ENCODE peak calls at places on chromosome 18, in five cellular contexts. Y is mammary epithelial cell, M is sigmoid colon, R is tibial artery, B is A549. L is an unnamed sample.

GRCh38 chr18:5975111-5975622 is 79.8 kb upstream of the TMEM200C start:
- DNase-seq in Y (peak; percentile 1), M (no peak), R (no peak), B (no peak), L (no peak)

GRCh38 chr18:6553234-6553900 is 138.7 kb upstream of the L3MBTL4 start:
- DNase-seq in Y (peak; percentile 8), M (no peak), R (no peak), B (no peak), L (no peak)

GRCh38 chr18:58143391-58143790 is 99.4 kb downstream of the NEDD4L start:
- DNase-seq in Y (no peak), M (no peak), R (no peak), B (no peak), L (no peak)

GRCh38 chr18:39389800-39390379 is 1824.3 kb upstream of the CELF4 start:
- DNase-seq in Y (no peak), M (no peak), R (no peak), B (no peak), L (no peak)

GRCh38 chr18:40868110-40868858 is 1086.8 kb upstream of the PIK3C3 start:
- DNase-seq in Y (peak; percentile 99), M (no peak), R (no peak), B (peak; percentile 6), L (no peak)

GRCh38 chr18:52343731-52344340 is 3.8 kb downstream of the DCC start:
- DNase-seq in Y (no peak), M (no peak), R (no peak), B (no peak), L (no peak)

GRCh38 chr18:43774497-43774896 is 497.2 kb upstream of the SYT4 start:
- DNase-seq in Y (no peak), M (no peak), R (no peak), B (no peak), L (no peak)

GRCh38 chr18:61530681-61531080 is 197.5 kb downstream of the CDH20 start:
- DNase-seq in Y (no peak), M (no peak), R (no peak), B (no peak), L (no peak)

GRCh38 chr18:61286867-61287266 is 46.4 kb upstream of the CDH20 start:
- DNase-seq in Y (peak; percentile 45), M (no peak), R (no peak), B (no peak), L (no peak)

GRCh38 chr18:6885992-6886823 is 156.7 kb downstream of the ARHGAP28 start:
- DNase-seq in Y (peak; percentile 32), M (no peak), R (no peak), B (peak; percentile 27), L (peak; percentile 45)

GRCh38 chr18:2971741-2972552 is 41.0 kb downstream of the LPIN2 start:
- DNase-seq in Y (no peak), M (peak; percentile 69), R (peak; percentile 66), B (no peak), L (no peak)
- H3K4me3 ChIP-seq in Y (no peak overlapping the region), M (no peak overlapping the region), R (peak overlapping the region; percentile 27), B (no peak overlapping the region), L (no peak overlapping the region)

DNA sequence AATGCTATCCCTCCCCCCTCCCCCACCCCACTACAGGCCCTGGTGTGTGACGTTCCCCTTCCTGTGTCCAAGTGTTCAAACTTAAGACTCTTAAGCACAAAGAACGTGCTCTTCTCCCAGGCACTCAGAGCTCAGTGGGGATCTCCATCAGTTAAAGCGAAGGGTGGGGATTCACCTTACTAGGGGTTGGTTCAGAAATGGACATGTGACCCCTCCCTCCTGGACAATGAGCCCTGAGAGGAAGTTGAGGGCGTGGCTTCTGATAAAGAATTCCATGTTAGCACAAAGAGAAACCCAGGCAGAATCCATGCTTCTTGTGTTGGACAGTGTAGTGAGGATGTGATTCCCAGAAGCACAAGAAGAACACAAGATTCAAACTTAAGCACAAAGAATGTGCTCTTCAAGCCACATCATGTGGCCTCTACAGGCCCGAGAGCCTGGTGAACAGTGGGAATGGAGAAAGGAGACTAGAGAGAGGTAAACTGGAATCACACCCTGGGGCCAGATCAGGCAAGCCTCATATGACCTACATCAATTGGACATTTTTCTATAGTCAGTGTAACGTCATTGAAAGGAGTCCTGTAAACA is 78.1 kb upstream of the TTC39C start:
- DNase-seq in Y (peak; percentile 53), M (no peak), R (no peak), B (no peak), L (no peak)
- H3K4me1 ChIP-seq in Y (no peaks in the 10 kb centered on the region), M (no peaks in the 10 kb centered on the region), R (no peaks in the 10 kb centered on the region), B (no peaks in the 10 kb centered on the region), L (no peaks in the 10 kb centered on the region)

GRCh38 chr18:79677221-79677620 is 2.4 kb upstream of the CTDP1 start:
- DNase-seq in Y (no peak), M (no peak), R (no peak), B (no peak), L (no peak)

GRCh38 chr18:79680100-79680879 is 687 bp downstream of the CTDP1 start:
- DNase-seq in Y (peak; percentile 44), M (no peak), R (no peak), B (peak; percentile 51), L (no peak)

GRCh38 chr18:79679552-79680099 is at the start of gene CTDP1:
- DNase-seq in Y (peak; percentile 90), M (peak; percentile 96), R (peak; percentile 91), B (peak; percentile 74), L (peak; percentile 58)

GRCh38 chr18:79678665-79679551 is 695 bp upstream of the CTDP1 start:
- DNase-seq in Y (peak; percentile 99), M (peak; percentile 99), R (peak; percentile 99), B (peak; percentile 94), L (peak; percentile 96)

DNA sequence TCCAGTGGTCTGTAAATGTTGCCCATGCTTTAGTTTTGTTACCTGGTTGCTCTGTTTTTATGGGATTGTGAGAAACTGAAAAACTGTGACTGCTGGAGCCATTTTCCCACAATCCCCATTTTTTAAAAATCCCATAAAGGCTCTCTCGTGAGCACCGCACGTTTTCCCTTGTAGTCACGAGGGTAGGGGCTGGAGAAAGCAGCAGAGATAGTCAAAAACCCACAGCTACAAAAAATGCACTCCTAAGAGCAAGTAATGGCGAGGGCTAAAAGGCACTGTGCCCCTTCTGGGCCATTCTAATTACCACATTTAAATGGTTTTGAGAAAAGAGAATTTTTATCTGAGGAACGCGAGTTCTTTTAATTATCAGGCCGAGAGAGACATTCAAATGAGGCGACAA is 1.8 kb upstream of the CTDP1 start:
- DNase-seq in Y (no peak), M (no peak), R (no peak), B (no peak), L (no peak)
- H3K4me3 ChIP-seq in Y (peak overlapping the region; percentile 84), M (no peak overlapping the region), R (no peak overlapping the region), B (peak overlapping the region; percentile 100), L (no peak overlapping the region)

DNA sequence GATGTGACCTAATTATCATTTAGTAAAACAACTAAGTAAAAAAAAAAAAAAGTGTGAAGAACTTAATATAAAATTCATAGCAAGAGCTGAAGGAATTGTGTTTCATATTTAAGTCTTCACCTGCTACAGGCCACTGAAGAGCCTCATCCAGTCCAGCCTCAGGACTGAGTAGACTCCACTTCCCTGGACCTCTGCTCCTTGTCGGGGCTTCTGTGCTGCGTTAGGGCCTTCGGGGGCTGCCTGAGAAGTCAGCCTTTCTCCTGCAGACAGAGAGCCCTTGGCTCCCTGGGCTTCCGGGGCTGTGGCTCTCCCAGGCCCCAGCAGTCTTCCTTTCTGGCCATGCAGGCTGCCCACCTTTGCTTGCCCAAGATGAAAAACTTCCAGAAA is 95.5 kb downstream of the MTCL1 start:
- DNase-seq in Y (no peak), M (no peak), R (no peak), B (no peak), L (no peak)
- H3K4me1 ChIP-seq in Y (peaks cover 39% of the 10 kb centered on the region), M (peaks cover 53% of the 10 kb centered on the region), R (no peaks in the 10 kb centered on the region), B (peaks cover 97% of the 10 kb centered on the region), L (peaks cover 11% of the 10 kb centered on the region)

GRCh38 chr18:62758591-62758990 is 43.2 kb downstream of the PHLPP1 start:
- DNase-seq in Y (no peak), M (no peak), R (no peak), B (no peak), L (no peak)

GRCh38 chr18:62759704-62760402 is 44.5 kb downstream of the PHLPP1 start:
- DNase-seq in Y (peak; percentile 64), M (no peak), R (no peak), B (no peak), L (no peak)

GRCh38 chr18:62763101-62763521 is 47.8 kb downstream of the PHLPP1 start:
- DNase-seq in Y (peak; percentile 78), M (no peak), R (no peak), B (no peak), L (no peak)

GRCh38 chr18:62757399-62758010 is 42.2 kb downstream of the PHLPP1 start:
- DNase-seq in Y (no peak), M (no peak), R (no peak), B (no peak), L (no peak)

DNA sequence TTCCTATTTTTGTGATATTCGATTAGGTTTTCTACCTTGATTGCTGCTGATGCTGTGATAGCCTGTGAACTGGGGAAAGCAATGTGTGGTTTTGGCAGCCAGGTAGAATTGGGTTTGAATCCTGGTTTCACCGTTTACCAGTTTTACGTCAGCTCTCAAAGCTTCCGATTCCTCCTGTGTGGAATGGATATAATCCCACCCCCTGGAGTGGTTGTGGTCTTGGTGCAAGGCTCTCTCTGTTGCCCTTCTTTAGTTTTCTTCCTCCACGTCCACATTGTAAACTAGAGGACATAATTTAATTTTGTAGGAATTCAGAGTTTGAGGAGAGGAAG is 45.0 kb downstream of the PHLPP1 start:
- DNase-seq in Y (no peak), M (no peak), R (no peak), B (no peak), L (no peak)
- H3K4me3 ChIP-seq in Y (no peak overlapping the region), M (no peak overlapping the region), R (no peak overlapping the region), B (no peak overlapping the region), L (no peak overlapping the region)

DNA sequence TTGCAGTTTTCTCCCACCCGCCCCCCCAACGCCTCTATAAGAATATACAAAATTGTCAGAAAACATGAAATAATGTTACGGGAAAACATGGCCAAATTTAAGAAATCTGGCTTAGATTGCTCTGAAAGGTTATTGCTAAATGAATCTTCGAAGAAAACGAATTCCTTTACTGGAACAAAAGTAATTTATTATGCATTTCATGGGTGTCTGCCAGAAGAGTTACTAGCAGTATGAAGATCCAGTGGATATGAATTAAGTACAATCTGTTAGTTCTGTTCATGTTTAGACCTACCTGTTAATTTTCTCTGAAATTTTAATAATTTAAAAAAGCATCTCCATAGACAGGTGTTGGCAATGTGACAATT is 21.9 kb downstream of the GATA6 start:
- DNase-seq in Y (no peak), M (no peak), R (no peak), B (no peak), L (no peak)
- H3K4me1 ChIP-seq in Y (peaks cover 6% of the 10 kb centered on the region), M (peaks cover 27% of the 10 kb centered on the region), R (no peaks in the 10 kb centered on the region), B (no peaks in the 10 kb centered on the region), L (peaks cover 2% of the 10 kb centered on the region)

DNA sequence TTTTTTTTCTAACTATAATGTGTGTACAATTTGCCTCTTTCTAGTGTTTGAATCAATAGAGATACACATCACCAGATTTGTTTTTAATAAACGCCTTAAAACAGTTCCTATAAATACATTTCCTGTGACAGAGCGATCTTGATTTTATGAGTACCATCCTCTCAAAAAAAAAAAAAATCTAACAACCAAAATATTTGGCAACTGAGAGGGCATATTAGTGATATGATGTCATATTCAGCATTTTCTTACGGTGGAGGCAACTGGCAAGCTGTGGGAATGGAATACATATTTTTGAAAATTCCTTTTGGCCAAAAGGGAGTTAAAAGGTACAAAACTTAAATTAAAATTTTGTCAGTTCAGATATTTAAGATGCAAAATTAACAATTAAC is 268.5 kb downstream of the TCF4 start:
- DNase-seq in Y (no peak), M (no peak), R (no peak), B (no peak), L (no peak)
- H3K4me3 ChIP-seq in Y (peak overlapping the region; percentile 90), M (peak overlapping the region; percentile 56), R (peak overlapping the region; percentile 56), B (no peak overlapping the region), L (no peak overlapping the region)

L was measured in iPS DF 6.9.